ENCODE peak calls at places on chromosomes 7 and 10, in four cellular contexts. One of them, this sample, is unnamed.

GRCh38 chr7:2198206-2198605 is 34.5 kb downstream of the MAD1L1 start:
- DNase-seq in NCI-H1105: peak; percentile 66
- DNase-seq in ureter: no peak
- DNase-seq in stimulated activated CD8-positive, alpha-beta memory T cell treated with anti-CD3 and anti-CD28 coated beads, Interleukin-4, amount 100 ng/mL, for 24 hours: no peak
- DNase-seq in this sample: no peak

GRCh38 chr10:52484426-52485065 is 170.5 kb downstream of the DKK1 start:
- DNase-seq in ureter: no peak
- DNase-seq in stimulated activated CD8-positive, alpha-beta memory T cell treated with anti-CD3 and anti-CD28 coated beads, Interleukin-4, amount 100 ng/mL, for 24 hours: no peak
- DNase-seq in NCI-H1105: no peak
- DNase-seq in this sample: no peak

GRCh38 chr10:79336739-79337138 is 10.5 kb upstream of the PPIF start:
- DNase-seq in stimulated activated CD8-positive, alpha-beta memory T cell treated with anti-CD3 and anti-CD28 coated beads, Interleukin-4, amount 100 ng/mL, for 24 hours: no peak
- DNase-seq in NCI-H1105: no peak
- DNase-seq in ureter: no peak
- DNase-seq in this sample: peak; percentile 16

GRCh38 chr7:157690058-157690832 is 353.4 kb downstream of the DNAJB6 start:
- DNase-seq in ureter: no peak
- DNase-seq in stimulated activated CD8-positive, alpha-beta memory T cell treated with anti-CD3 and anti-CD28 coated beads, Interleukin-4, amount 100 ng/mL, for 24 hours: no peak
- DNase-seq in NCI-H1105: peak; percentile 51
- DNase-seq in this sample: no peak

GRCh38 chr10:74079914-74080590 is 70.6 kb downstream of the AP3M1 start:
- DNase-seq in NCI-H1105: no peak
- DNase-seq in ureter: no peak
- DNase-seq in stimulated activated CD8-positive, alpha-beta memory T cell treated with anti-CD3 and anti-CD28 coated beads, Interleukin-4, amount 100 ng/mL, for 24 hours: no peak
- DNase-seq in this sample: no peak

GRCh38 chr7:151672706-151673105 is 153.0 kb upstream of the RHEB start:
- DNase-seq in NCI-H1105: no peak
- DNase-seq in stimulated activated CD8-positive, alpha-beta memory T cell treated with anti-CD3 and anti-CD28 coated beads, Interleukin-4, amount 100 ng/mL, for 24 hours: no peak
- DNase-seq in ureter: no peak
- DNase-seq in this sample: no peak

GRCh38 chr7:131882321-131882720 is 325.9 kb upstream of the PODXL start:
- DNase-seq in ureter: no peak
- DNase-seq in NCI-H1105: no peak
- DNase-seq in stimulated activated CD8-positive, alpha-beta memory T cell treated with anti-CD3 and anti-CD28 coated beads, Interleukin-4, amount 100 ng/mL, for 24 hours: no peak
- DNase-seq in this sample: no peak

GRCh38 chr7:40749877-40750276 is 615.1 kb downstream of the SUGCT start:
- DNase-seq in ureter: no peak
- DNase-seq in NCI-H1105: no peak
- DNase-seq in stimulated activated CD8-positive, alpha-beta memory T cell treated with anti-CD3 and anti-CD28 coated beads, Interleukin-4, amount 100 ng/mL, for 24 hours: no peak
- DNase-seq in this sample: no peak

GRCh38 chr10:33630761-33631160 is 296.3 kb upstream of the NRP1 start:
- DNase-seq in ureter: no peak
- DNase-seq in NCI-H1105: no peak
- DNase-seq in stimulated activated CD8-positive, alpha-beta memory T cell treated with anti-CD3 and anti-CD28 coated beads, Interleukin-4, amount 100 ng/mL, for 24 hours: no peak
- DNase-seq in this sample: no peak

GRCh38 chr10:129532838-129533237 is 65.8 kb downstream of the MGMT start:
- DNase-seq in ureter: no peak
- DNase-seq in stimulated activated CD8-positive, alpha-beta memory T cell treated with anti-CD3 and anti-CD28 coated beads, Interleukin-4, amount 100 ng/mL, for 24 hours: no peak
- DNase-seq in NCI-H1105: no peak
- DNase-seq in this sample: no peak

GRCh38 chr7:113267271-113267670 is 148.9 kb upstream of the SMIM30 start:
- DNase-seq in ureter: no peak
- DNase-seq in NCI-H1105: no peak
- DNase-seq in stimulated activated CD8-positive, alpha-beta memory T cell treated with anti-CD3 and anti-CD28 coated beads, Interleukin-4, amount 100 ng/mL, for 24 hours: no peak
- DNase-seq in this sample: no peak

GRCh38 chr10:111990734-111991133 is 192.8 kb downstream of the GPAM start:
- DNase-seq in ureter: no peak
- DNase-seq in stimulated activated CD8-positive, alpha-beta memory T cell treated with anti-CD3 and anti-CD28 coated beads, Interleukin-4, amount 100 ng/mL, for 24 hours: no peak
- DNase-seq in NCI-H1105: no peak
- DNase-seq in this sample: no peak

GRCh38 chr7:118109607-118110006 is 74.4 kb upstream of the LSM8 start:
- DNase-seq in ureter: no peak
- DNase-seq in stimulated activated CD8-positive, alpha-beta memory T cell treated with anti-CD3 and anti-CD28 coated beads, Interleukin-4, amount 100 ng/mL, for 24 hours: no peak
- DNase-seq in NCI-H1105: no peak
- DNase-seq in this sample: no peak

GRCh38 chr7:153100691-153101237 is 341.2 kb downstream of the ACTR3B start:
- DNase-seq in stimulated activated CD8-positive, alpha-beta memory T cell treated with anti-CD3 and anti-CD28 coated beads, Interleukin-4, amount 100 ng/mL, for 24 hours: no peak
- DNase-seq in NCI-H1105: no peak
- DNase-seq in ureter: no peak
- DNase-seq in this sample: no peak

GRCh38 chr7:129780257-129781127 is 169.0 kb downstream of the NRF1 start:
- DNase-seq in stimulated activated CD8-positive, alpha-beta memory T cell treated with anti-CD3 and anti-CD28 coated beads, Interleukin-4, amount 100 ng/mL, for 24 hours: peak; percentile 70
- DNase-seq in ureter: peak; percentile 77
- DNase-seq in NCI-H1105: peak; percentile 91
- DNase-seq in this sample: peak; percentile 82

GRCh38 chr7:2619120-2619519 is 12.7 kb upstream of the TTYH3 start:
- DNase-seq in stimulated activated CD8-positive, alpha-beta memory T cell treated with anti-CD3 and anti-CD28 coated beads, Interleukin-4, amount 100 ng/mL, for 24 hours: no peak
- DNase-seq in ureter: no peak
- DNase-seq in NCI-H1105: no peak
- DNase-seq in this sample: no peak

GRCh38 chr7:75732764-75733630 is 5.7 kb downstream of the HIP1 start:
- DNase-seq in ureter: no peak
- DNase-seq in stimulated activated CD8-positive, alpha-beta memory T cell treated with anti-CD3 and anti-CD28 coated beads, Interleukin-4, amount 100 ng/mL, for 24 hours: no peak
- DNase-seq in NCI-H1105: no peak
- DNase-seq in this sample: no peak

GRCh38 chr10:67837519-67838314 is at the start of gene DNAJC12:
- DNase-seq in NCI-H1105: no peak
- DNase-seq in ureter: no peak
- DNase-seq in stimulated activated CD8-positive, alpha-beta memory T cell treated with anti-CD3 and anti-CD28 coated beads, Interleukin-4, amount 100 ng/mL, for 24 hours: no peak
- DNase-seq in this sample: peak; percentile 57

GRCh38 chr7:95549818-95550529 is 46.3 kb downstream of the PDK4 start:
- DNase-seq in ureter: peak; percentile 89
- DNase-seq in NCI-H1105: peak; percentile 59
- DNase-seq in stimulated activated CD8-positive, alpha-beta memory T cell treated with anti-CD3 and anti-CD28 coated beads, Interleukin-4, amount 100 ng/mL, for 24 hours: no peak
- DNase-seq in this sample: no peak

GRCh38 chr10:72336259-72337038 is 18.3 kb downstream of the DNAJB12 start:
- DNase-seq in stimulated activated CD8-positive, alpha-beta memory T cell treated with anti-CD3 and anti-CD28 coated beads, Interleukin-4, amount 100 ng/mL, for 24 hours: no peak
- DNase-seq in ureter: no peak
- DNase-seq in NCI-H1105: no peak
- DNase-seq in this sample: no peak

GRCh38 chr10:7445474-7446135 is 34.8 kb upstream of the SFMBT2 start:
- DNase-seq in NCI-H1105: no peak
- DNase-seq in ureter: no peak
- DNase-seq in stimulated activated CD8-positive, alpha-beta memory T cell treated with anti-CD3 and anti-CD28 coated beads, Interleukin-4, amount 100 ng/mL, for 24 hours: no peak
- DNase-seq in this sample: no peak

GRCh38 chr7:926061-927030 is 28.1 kb downstream of the ADAP1 start:
- DNase-seq in ureter: peak; percentile 41
- DNase-seq in stimulated activated CD8-positive, alpha-beta memory T cell treated with anti-CD3 and anti-CD28 coated beads, Interleukin-4, amount 100 ng/mL, for 24 hours: no peak
- DNase-seq in NCI-H1105: no peak
- DNase-seq in this sample: no peak

GRCh38 chr7:14125998-14126397 is 136.5 kb upstream of the ETV1 start:
- DNase-seq in stimulated activated CD8-positive, alpha-beta memory T cell treated with anti-CD3 and anti-CD28 coated beads, Interleukin-4, amount 100 ng/mL, for 24 hours: no peak
- DNase-seq in ureter: no peak
- DNase-seq in NCI-H1105: no peak
- DNase-seq in this sample: no peak

GRCh38 chr10:133354672-133355240 is 3.1 kb downstream of the FUOM start:
- DNase-seq in stimulated activated CD8-positive, alpha-beta memory T cell treated with anti-CD3 and anti-CD28 coated beads, Interleukin-4, amount 100 ng/mL, for 24 hours: no peak
- DNase-seq in ureter: no peak
- DNase-seq in NCI-H1105: no peak
- DNase-seq in this sample: no peak

GRCh38 chr7:16492513-16493062 is 27.1 kb upstream of the SOSTDC1 start:
- DNase-seq in stimulated activated CD8-positive, alpha-beta memory T cell treated with anti-CD3 and anti-CD28 coated beads, Interleukin-4, amount 100 ng/mL, for 24 hours: no peak
- DNase-seq in ureter: no peak
- DNase-seq in NCI-H1105: no peak
- DNase-seq in this sample: no peak

GRCh38 chr10:97243836-97244235 is 48.6 kb downstream of the ARHGAP19 start:
- DNase-seq in ureter: no peak
- DNase-seq in NCI-H1105: no peak
- DNase-seq in stimulated activated CD8-positive, alpha-beta memory T cell treated with anti-CD3 and anti-CD28 coated beads, Interleukin-4, amount 100 ng/mL, for 24 hours: no peak
- DNase-seq in this sample: no peak

GRCh38 chr10:130236711-130237110 is 100.5 kb downstream of the GLRX3 start:
- DNase-seq in stimulated activated CD8-positive, alpha-beta memory T cell treated with anti-CD3 and anti-CD28 coated beads, Interleukin-4, amount 100 ng/mL, for 24 hours: no peak
- DNase-seq in ureter: peak; percentile 38
- DNase-seq in NCI-H1105: no peak
- DNase-seq in this sample: no peak

GRCh38 chr7:99324966-99325596 is 617 bp upstream of the ARPC1A start:
- DNase-seq in stimulated activated CD8-positive, alpha-beta memory T cell treated with anti-CD3 and anti-CD28 coated beads, Interleukin-4, amount 100 ng/mL, for 24 hours: no peak
- DNase-seq in ureter: no peak
- DNase-seq in NCI-H1105: no peak
- DNase-seq in this sample: no peak